ENCODE peak calls at places on chromosomes 11 and 22, in ten cellular contexts. A is neuronal stem cell; H is CD8-positive, alpha-beta memory T cell; Q is GM23338; O is AG09309; V is cardiac muscle cell; L is PC-3; E is heart left ventricle; B is breast epithelium; C is fibroblast of lung. R is an unnamed sample.

GRCh38 chr11:125460275-125460674 is 35.8 kb downstream of the FEZ1 start:
- DNase-seq in A (no peak), H (no peak), Q (no peak), O (no peak), V (no peak), L (no peak), E (no peak), B (no peak), C (no peak), R (no peak)

GRCh38 chr11:62443390-62444201 is 24.8 kb downstream of the SCGB1A1 start:
- DNase-seq in A (no peak), H (no peak), Q (no peak), O (no peak), V (no peak), L (no peak), E (no peak), B (no peak), C (peak), R (no peak)

GRCh38 chr11:115964091-115964490 is 459.9 kb upstream of the CADM1 start:
- DNase-seq in A (no peak), H (no peak), Q (no peak), O (no peak), V (no peak), L (no peak), E (no peak), B (no peak), C (peak), R (peak)

GRCh38 chr22:21760640-21761039 is 25.0 kb upstream of the YPEL1 start:
- DNase-seq in A (no peak), H (peak), Q (no peak), O (peak), V (no peak), L (peak), E (no peak), B (no peak), C (peak), R (peak)

GRCh38 chr22:46290121-46290842 is 6.4 kb upstream of the GTSE1 start:
- DNase-seq in A (no peak), H (no peak), Q (no peak), O (no peak), V (no peak), L (no peak), E (no peak), B (no peak), C (no peak), R (no peak)

GRCh38 chr11:115420524-115420923 is 83.7 kb downstream of the CADM1 start:
- DNase-seq in A (no peak), H (no peak), Q (no peak), O (no peak), V (no peak), L (no peak), E (no peak), B (no peak), C (no peak), R (no peak)

GRCh38 chr22:21450320-21450831 is 16.8 kb upstream of the TMEM191C start:
- DNase-seq in A (no peak), H (no peak), Q (peak), O (no peak), V (no peak), L (no peak), E (no peak), B (no peak), C (no peak), R (no peak)

GRCh38 chr11:30825723-30826122 is 239.6 kb upstream of the MPPED2 start:
- DNase-seq in A (no peak), H (no peak), Q (no peak), O (no peak), V (no peak), L (no peak), E (no peak), B (no peak), C (no peak), R (no peak)

GRCh38 chr22:26416670-26417270 is 12.3 kb upstream of the ASPHD2 start:
- DNase-seq in A (no peak), H (no peak), Q (peak), O (peak), V (peak), L (peak), E (no peak), B (peak), C (peak), R (peak)

GRCh38 chr11:74838188-74838587 is 89.5 kb downstream of the RNF169 start:
- DNase-seq in A (no peak), H (no peak), Q (no peak), O (no peak), V (no peak), L (no peak), E (no peak), B (no peak), C (peak), R (no peak)

GRCh38 chr11:76501526-76501925 is 56.7 kb downstream of the EMSY start:
- DNase-seq in A (no peak), H (no peak), Q (no peak), O (no peak), V (no peak), L (no peak), E (no peak), B (no peak), C (no peak), R (no peak)

GRCh38 chr22:16955678-16956210 is 52.3 kb downstream of the GAB4 start:
- DNase-seq in A (no peak), H (no peak), Q (no peak), O (no peak), V (no peak), L (no peak), E (no peak), B (peak), C (no peak), R (no peak)

GRCh38 chr11:116535120-116535519 is 237.7 kb downstream of the BUD13 start:
- DNase-seq in A (no peak), H (no peak), Q (no peak), O (no peak), V (no peak), L (no peak), E (no peak), B (no peak), C (no peak), R (no peak)

GRCh38 chr11:8531312-8531711 is 62.7 kb downstream of the STK33 start:
- DNase-seq in A (no peak), H (no peak), Q (peak), O (no peak), V (peak), L (no peak), E (peak), B (no peak), C (no peak), R (peak)

GRCh38 chr22:32043391-32043790 is 330 bp downstream of the SLC5A1 start:
- DNase-seq in A (no peak), H (no peak), Q (no peak), O (no peak), V (no peak), L (no peak), E (no peak), B (no peak), C (no peak), R (no peak)

GRCh38 chr11:130774703-130775102 is 141.6 kb downstream of the SNX19 start:
- DNase-seq in A (no peak), H (no peak), Q (no peak), O (no peak), V (no peak), L (peak), E (peak), B (no peak), C (no peak), R (no peak)

GRCh38 chr11:36775157-36775556 is 177.1 kb upstream of the RAG2 start:
- DNase-seq in A (no peak), H (no peak), Q (no peak), O (no peak), V (no peak), L (peak), E (no peak), B (no peak), C (peak), R (peak)

GRCh38 chr22:19891350-19892248 is 36.9 kb upstream of the GNB1L start:
- DNase-seq in A (peak), H (peak), Q (peak), O (no peak), V (no peak), L (peak), E (no peak), B (no peak), C (peak), R (peak)

GRCh38 chr11:104704888-104705287 is 193.4 kb downstream of the CASP12 start:
- DNase-seq in A (no peak), H (no peak), Q (no peak), O (no peak), V (no peak), L (no peak), E (no peak), B (no peak), C (no peak), R (no peak)
- H3K4me3 ChIP-seq in A (no peak), H (peak), Q (no peak), O (no peak), V (no peak), L (no peak), E (no peak), B (no peak), C (no peak), R (no peak)

DNA sequence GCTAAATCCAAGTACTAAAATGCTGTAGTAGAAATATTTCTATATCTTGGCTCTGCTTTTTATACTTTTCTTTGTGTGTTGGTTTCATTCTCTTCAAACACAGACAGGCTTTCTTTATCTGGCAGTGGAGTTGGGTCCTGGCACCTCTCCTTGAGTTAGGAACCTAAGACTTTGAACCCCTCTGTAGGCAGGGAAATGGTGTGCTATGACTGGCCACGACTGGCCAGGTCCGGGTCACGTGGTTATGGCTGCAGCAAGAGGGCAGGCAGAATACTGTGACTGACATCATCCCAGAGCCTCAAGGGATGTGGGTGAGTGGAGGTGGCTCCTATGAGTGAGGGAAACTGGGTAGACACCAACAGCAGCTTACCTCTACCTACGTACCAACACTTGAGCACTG is 42.0 kb downstream of the APIP start:
- DNase-seq in A (no peak), H (no peak), Q (no peak), O (no peak), V (no peak), L (no peak), E (no peak), B (no peak), C (no peak), R (no peak)
- H3K4me3 ChIP-seq in A (no peak), H (no peak), Q (no peak), O (no peak), V (no peak), L (no peak), E (no peak), B (no peak), C (no peak), R (no peak)

GRCh38 chr22:33923660-33924246 is 3.5 kb upstream of the LARGE1 start:
- DNase-seq in A (peak), H (no peak), Q (peak), O (no peak), V (peak), L (peak), E (no peak), B (peak), C (peak), R (peak)
- H3K4me3 ChIP-seq in A (no peak), H (no peak), Q (peak), O (no peak), V (no peak), L (no peak), E (no peak), B (no peak), C (no peak), R (no peak)

GRCh38 chr11:127998421-127998820 is 588.9 kb downstream of the ETS1 start:
- DNase-seq in A (no peak), H (no peak), Q (no peak), O (no peak), V (no peak), L (peak), E (no peak), B (no peak), C (peak), R (no peak)
- H3K4me3 ChIP-seq in A (no peak), H (no peak), Q (no peak), O (no peak), V (no peak), L (no peak), E (no peak), B (no peak), C (no peak), R (no peak)

GRCh38 chr11:83568474-83568873 is 282.3 kb upstream of the CCDC90B start:
- DNase-seq in A (no peak), H (no peak), Q (no peak), O (no peak), V (no peak), L (no peak), E (no peak), B (no peak), C (no peak), R (no peak)
- H3K4me3 ChIP-seq in A (no peak), H (no peak), Q (no peak), O (no peak), V (no peak), L (no peak), E (no peak), B (no peak), C (no peak), R (no peak)

GRCh38 chr11:68273056-68273738 is 1.4 kb upstream of the C11orf24 start:
- DNase-seq in A (no peak), H (no peak), Q (no peak), O (no peak), V (no peak), L (no peak), E (no peak), B (no peak), C (no peak), R (no peak)
- H3K4me3 ChIP-seq in A (peak), H (no peak), Q (peak), O (no peak), V (no peak), L (peak), E (peak), B (no peak), C (peak), R (no peak)

GRCh38 chr11:85718991-85719807 is 33.2 kb upstream of the CCDC89 start:
- DNase-seq in A (peak), H (no peak), Q (peak), O (peak), V (no peak), L (peak), E (peak), B (no peak), C (peak), R (peak)
- H3K4me3 ChIP-seq in A (peak), H (no peak), Q (peak), O (peak), V (no peak), L (no peak), E (peak), B (peak), C (peak), R (peak)

GRCh38 chr11:578276-579035 is 2.2 kb downstream of the PHRF1 start:
- DNase-seq in A (no peak), H (no peak), Q (no peak), O (no peak), V (no peak), L (no peak), E (no peak), B (no peak), C (no peak), R (no peak)
- H3K4me3 ChIP-seq in A (peak), H (peak), Q (peak), O (peak), V (peak), L (peak), E (peak), B (peak), C (peak), R (peak)

DNA sequence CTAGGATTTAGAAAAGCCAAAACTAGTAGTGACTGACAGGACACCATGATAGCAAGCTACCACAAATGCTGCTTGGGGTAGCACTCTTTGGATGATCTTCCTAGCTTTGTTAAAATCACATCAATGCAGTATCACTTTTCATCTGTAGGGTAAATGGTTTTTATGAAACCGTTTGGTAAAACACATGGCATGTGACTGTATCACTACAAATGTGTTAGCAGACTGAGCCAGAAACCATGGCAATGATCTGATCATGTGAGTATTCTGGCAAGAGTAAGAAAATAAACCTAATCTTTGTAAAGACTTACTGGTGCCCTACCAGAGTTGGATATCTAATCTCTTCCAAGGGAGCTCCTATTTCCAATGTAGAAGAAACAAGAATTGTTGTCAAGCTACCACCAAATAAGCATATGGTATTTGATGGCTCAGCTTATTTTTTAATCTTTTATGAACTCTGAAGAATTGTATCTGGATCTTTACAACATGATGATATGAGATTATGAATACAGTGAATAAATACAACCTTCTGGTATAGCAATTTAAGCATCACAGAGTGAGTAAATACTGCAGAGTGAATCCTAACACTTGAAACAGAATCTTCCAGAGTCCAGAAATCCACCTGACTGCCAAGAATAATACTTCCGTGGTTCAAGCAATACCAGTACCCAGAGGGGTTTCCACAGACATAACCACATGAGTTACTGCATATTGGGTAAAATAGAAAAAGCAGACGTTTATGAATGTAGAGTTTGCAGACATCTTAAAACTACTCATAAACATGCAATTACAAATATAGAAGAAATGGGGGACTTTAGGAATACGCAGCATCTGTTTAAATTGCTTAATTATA is 238.9 kb downstream of the TTC28 start:
- DNase-seq in A (no peak), H (no peak), Q (no peak), O (no peak), V (no peak), L (no peak), E (no peak), B (no peak), C (peak), R (peak)
- H3K4me3 ChIP-seq in A (no peak), H (no peak), Q (no peak), O (peak), V (peak), L (no peak), E (peak), B (no peak), C (peak), R (no peak)

R was measured in cardiac fibroblast.